ENCODE peak calls at places on chromosome 10, in nine cellular contexts. B is mucosa of descending colon; L is amniotic stem cell; Q is Kasumi-1; P is colonic mucosa; O is activated CD4-positive, alpha-beta T cell treated with anti-CD3 and anti-CD28 coated beads, Interleukin-2, amount 50 U/mL, for 4 hours; I is NCI-H1436; H is naive thymus-derived CD8-positive, alpha-beta T cell; M is stimulated activated CD4-positive, alpha-beta T cell treated with anti-CD3 and anti-CD28 coated beads, Interleukin-2, amount 100 ng/mL, for 48 hours. W is an unnamed sample.

GRCh38 chr10:132627736-132628512 is 90.3 kb downstream of the INPP5A start:
- DNase-seq in B (peak), L (peak), Q (no peak), P (no peak), O (no peak), I (no peak), H (no peak), M (no peak), W (no peak)

GRCh38 chr10:35913628-35914027 is 271.5 kb upstream of the FZD8 start:
- DNase-seq in B (no peak), L (no peak), Q (no peak), P (no peak), O (no peak), I (no peak), H (no peak), M (no peak), W (no peak)

GRCh38 chr10:130728531-130729215 is 582.8 kb downstream of the TCERG1L start:
- DNase-seq in B (no peak), L (no peak), Q (no peak), P (no peak), O (no peak), I (no peak), H (no peak), M (no peak), W (no peak)

GRCh38 chr10:77680065-77680464 is 42.5 kb upstream of the KCNMA1 start:
- DNase-seq in B (no peak), L (no peak), Q (no peak), P (no peak), O (no peak), I (no peak), H (no peak), M (no peak), W (no peak)

GRCh38 chr10:58894929-58895328 is 281.5 kb upstream of the PHYHIPL start:
- DNase-seq in B (no peak), L (no peak), Q (no peak), P (no peak), O (no peak), I (no peak), H (no peak), M (no peak), W (no peak)

GRCh38 chr10:119313645-119314044 is 106.3 kb downstream of the GRK5 start:
- DNase-seq in B (no peak), L (no peak), Q (no peak), P (no peak), O (no peak), I (no peak), H (peak), M (peak), W (peak)

GRCh38 chr10:92239600-92240288 is 51.1 kb downstream of the CPEB3 start:
- DNase-seq in B (peak), L (no peak), Q (peak), P (peak), O (peak), I (no peak), H (peak), M (peak), W (peak)

GRCh38 chr10:126902157-126902556 is 3.1 kb upstream of the DOCK1 start:
- DNase-seq in B (no peak), L (no peak), Q (no peak), P (no peak), O (no peak), I (no peak), H (no peak), M (no peak), W (no peak)

GRCh38 chr10:125028291-125028867 is 86.5 kb downstream of the ZRANB1 start:
- DNase-seq in B (no peak), L (peak), Q (no peak), P (no peak), O (no peak), I (no peak), H (no peak), M (no peak), W (no peak)

GRCh38 chr10:15860692-15861201 is 440 bp upstream of the MINDY3 start:
- DNase-seq in B (no peak), L (no peak), Q (no peak), P (no peak), O (no peak), I (no peak), H (no peak), M (no peak), W (no peak)

GRCh38 chr10:68301790-68302502 is 29.9 kb upstream of the HNRNPH3 start:
- DNase-seq in B (no peak), L (peak), Q (peak), P (no peak), O (no peak), I (peak), H (no peak), M (no peak), W (no peak)

GRCh38 chr10:126252884-126253612 is 135.2 kb downstream of the ADAM12 start:
- DNase-seq in B (no peak), L (peak), Q (no peak), P (no peak), O (no peak), I (no peak), H (no peak), M (no peak), W (no peak)

GRCh38 chr10:48557511-48558123 is 47.3 kb downstream of the ARHGAP22 start:
- DNase-seq in B (no peak), L (no peak), Q (no peak), P (no peak), O (no peak), I (no peak), H (no peak), M (no peak), W (no peak)

GRCh38 chr10:67663449-67664087 is 32.4 kb downstream of the CTNNA3 start:
- DNase-seq in B (no peak), L (no peak), Q (no peak), P (no peak), O (no peak), I (no peak), H (no peak), M (no peak), W (no peak)

GRCh38 chr10:29120216-29120615 is 168.7 kb upstream of the LYZL1 start:
- DNase-seq in B (no peak), L (peak), Q (no peak), P (no peak), O (no peak), I (no peak), H (no peak), M (no peak), W (no peak)

GRCh38 chr10:116690356-116691078 is 51.8 kb downstream of the HSPA12A start:
- DNase-seq in B (no peak), L (no peak), Q (no peak), P (no peak), O (no peak), I (no peak), H (no peak), M (no peak), W (no peak)

GRCh38 chr10:3982746-3983442 is 197.9 kb upstream of the KLF6 start:
- DNase-seq in B (no peak), L (no peak), Q (no peak), P (peak), O (no peak), I (no peak), H (no peak), M (no peak), W (no peak)

GRCh38 chr10:90204131-90204955 is 503.0 kb downstream of the KIF20B start:
- DNase-seq in B (no peak), L (no peak), Q (no peak), P (no peak), O (no peak), I (no peak), H (no peak), M (no peak), W (no peak)

GRCh38 chr10:21527634-21528451 is 2.4 kb upstream of the SKIDA1 start:
- DNase-seq in B (no peak), L (no peak), Q (peak), P (no peak), O (no peak), I (no peak), H (no peak), M (no peak), W (no peak)

GRCh38 chr10:33341638-33342037 is 7.2 kb upstream of the NRP1 start:
- DNase-seq in B (no peak), L (no peak), Q (no peak), P (no peak), O (no peak), I (no peak), H (no peak), M (no peak), W (no peak)

GRCh38 chr10:59432207-59432900 is 70.0 kb upstream of the FAM13C start:
- DNase-seq in B (no peak), L (no peak), Q (no peak), P (no peak), O (no peak), I (no peak), H (no peak), M (no peak), W (no peak)

GRCh38 chr10:28545967-28546644 is 13.2 kb downstream of the WAC start:
- DNase-seq in B (no peak), L (no peak), Q (no peak), P (no peak), O (no peak), I (no peak), H (no peak), M (no peak), W (no peak)

GRCh38 chr10:119398996-119399395 is 143.5 kb downstream of the RGS10 start:
- DNase-seq in B (peak), L (no peak), Q (no peak), P (no peak), O (no peak), I (no peak), H (no peak), M (no peak), W (no peak)

GRCh38 chr10:49163741-49164140 is 24.4 kb downstream of the TMEM273 start:
- DNase-seq in B (no peak), L (no peak), Q (no peak), P (no peak), O (no peak), I (no peak), H (no peak), M (no peak), W (no peak)

GRCh38 chr10:102322914-102323313 is 72.6 kb upstream of the NFKB2 start:
- DNase-seq in B (no peak), L (no peak), Q (no peak), P (no peak), O (peak), I (no peak), H (peak), M (peak), W (peak)

GRCh38 chr10:130226012-130226411 is 89.8 kb downstream of the GLRX3 start:
- DNase-seq in B (no peak), L (no peak), Q (no peak), P (no peak), O (no peak), I (no peak), H (no peak), M (no peak), W (no peak)

W was measured in stimulated activated effector memory CD8-positive, alpha-beta T cell treated with anti-CD3 and anti-CD28 coated beads, Interleukin-12 subunit alpha, Interleukin-12 subunit beta, amount 100 ng/mL, for 72 hours.